ENCODE peak calls at places on chromosomes 6 and 20, in six cellular contexts. B is small intestine, T is SK-N-SH, G is cardiac muscle cell, M is psoas muscle, I is trophoblast cell. H is an unnamed sample.

GRCh38 chr20:46268131-46268611 is 40.1 kb downstream of the CDH22 start:
- DNase-seq in B (no peak), T (peak), G (no peak), M (no peak), I (no peak), H (no peak)

GRCh38 chr6:38152620-38153019 is 333.1 kb downstream of the ZFAND3 start:
- DNase-seq in B (no peak), T (no peak), G (no peak), M (no peak), I (no peak), H (peak)

GRCh38 chr20:36460648-36461599 is 80.4 kb upstream of the MYL9 start:
- DNase-seq in B (peak), T (peak), G (peak), M (peak), I (peak), H (peak)

GRCh38 chr6:40810176-40810575 is 223.0 kb upstream of the LRFN2 start:
- DNase-seq in B (no peak), T (no peak), G (no peak), M (no peak), I (no peak), H (no peak)

GRCh38 chr6:75351570-75351969 is 67.0 kb upstream of the TMEM30A start:
- DNase-seq in B (no peak), T (no peak), G (no peak), M (no peak), I (no peak), H (no peak)

GRCh38 chr6:102154176-102154575 is 760.7 kb downstream of the GRIK2 start:
- DNase-seq in B (no peak), T (no peak), G (no peak), M (no peak), I (no peak), H (no peak)

GRCh38 chr6:147000545-147001488 is 203.4 kb upstream of the STXBP5 start:
- DNase-seq in B (no peak), T (no peak), G (no peak), M (no peak), I (no peak), H (no peak)

GRCh38 chr6:30219244-30219643 is 6.0 kb upstream of the TRIM26 start:
- DNase-seq in B (peak), T (peak), G (peak), M (no peak), I (peak), H (no peak)

GRCh38 chr6:137001287-137001976 is 43.3 kb downstream of the IL20RA start:
- DNase-seq in B (peak), T (no peak), G (no peak), M (no peak), I (no peak), H (no peak)

GRCh38 chr20:41218466-41218865 is 81.1 kb downstream of the PLCG1 start:
- DNase-seq in B (no peak), T (no peak), G (no peak), M (no peak), I (no peak), H (no peak)

GRCh38 chr6:34771727-34772126 is 14.4 kb downstream of the SNRPC start:
- DNase-seq in B (no peak), T (no peak), G (no peak), M (no peak), I (no peak), H (no peak)

GRCh38 chr6:34560366-34561226 is 4.5 kb upstream of the SPDEF start:
- DNase-seq in B (no peak), T (peak), G (peak), M (no peak), I (peak), H (no peak)

GRCh38 chr6:94367316-94367715 is 948.0 kb upstream of the EPHA7 start:
- DNase-seq in B (no peak), T (no peak), G (no peak), M (no peak), I (no peak), H (no peak)

GRCh38 chr6:3457710-3458605 is 1.1 kb upstream of the SLC22A23 start:
- DNase-seq in B (peak), T (peak), G (peak), M (no peak), I (peak), H (no peak)

GRCh38 chr6:2448826-2449571 is 203.6 kb upstream of the GMDS start:
- DNase-seq in B (peak), T (peak), G (peak), M (no peak), I (peak), H (no peak)

GRCh38 chr20:11229772-11230171 is 556.0 kb upstream of the JAG1 start:
- DNase-seq in B (peak), T (no peak), G (peak), M (peak), I (peak), H (peak)

GRCh38 chr6:92297101-92297500 is 1122.3 kb downstream of the EPHA7 start:
- DNase-seq in B (no peak), T (no peak), G (no peak), M (no peak), I (no peak), H (no peak)

GRCh38 chr6:43931201-43931600 is 161.2 kb downstream of the VEGFA start:
- DNase-seq in B (no peak), T (no peak), G (no peak), M (no peak), I (no peak), H (no peak)

GRCh38 chr6:3789018-3789895 is 37.7 kb upstream of the PXDC1 start:
- DNase-seq in B (peak), T (no peak), G (no peak), M (no peak), I (peak), H (no peak)

GRCh38 chr6:158017621-158018369 is 36.1 kb downstream of the SYNJ2 start:
- DNase-seq in B (no peak), T (no peak), G (no peak), M (no peak), I (no peak), H (no peak)

GRCh38 chr6:152575621-152576150 is 61.5 kb downstream of the SYNE1 start:
- DNase-seq in B (no peak), T (no peak), G (no peak), M (no peak), I (peak), H (no peak)

GRCh38 chr20:23826541-23827018 is at the start of gene CST2:
- DNase-seq in B (no peak), T (no peak), G (no peak), M (no peak), I (no peak), H (no peak)

GRCh38 chr6:109311481-109311880 is 70.8 kb downstream of the CD164 start:
- DNase-seq in B (no peak), T (no peak), G (no peak), M (no peak), I (no peak), H (no peak)

GRCh38 chr6:83294676-83295075 is 101.5 kb downstream of the RWDD2A start:
- DNase-seq in B (no peak), T (no peak), G (no peak), M (no peak), I (no peak), H (no peak)

GRCh38 chr20:43761396-43762340 is 34.9 kb upstream of the GTSF1L start:
- DNase-seq in B (no peak), T (no peak), G (no peak), M (no peak), I (peak), H (no peak)

GRCh38 chr6:36997811-36998722 is 7.4 kb upstream of the FGD2 start:
- DNase-seq in B (peak), T (peak), G (peak), M (peak), I (no peak), H (no peak)

GRCh38 chr6:6694825-6695710 is 106.5 kb downstream of the LY86 start:
- DNase-seq in B (peak), T (no peak), G (peak), M (no peak), I (peak), H (no peak)

GRCh38 chr6:115945806-115946205 is 114.9 kb downstream of the FRK start:
- DNase-seq in B (no peak), T (no peak), G (no peak), M (no peak), I (peak), H (no peak)

GRCh38 chr6:131257104-131257503 is 121.8 kb downstream of the AKAP7 start:
- DNase-seq in B (no peak), T (no peak), G (no peak), M (no peak), I (no peak), H (no peak)

GRCh38 chr6:87504440-87504839 is 31.7 kb downstream of the SLC35A1 start:
- DNase-seq in B (no peak), T (no peak), G (no peak), M (no peak), I (no peak), H (no peak)

GRCh38 chr20:52945268-52945667 is 26.9 kb upstream of the TSHZ2 start:
- DNase-seq in B (peak), T (no peak), G (no peak), M (no peak), I (no peak), H (no peak)

GRCh38 chr20:45823949-45824835 is 2.9 kb downstream of the TNNC2 start:
- DNase-seq in B (peak), T (peak), G (peak), M (peak), I (peak), H (no peak)

GRCh38 chr6:100595456-100595855 is 130.7 kb upstream of the SIM1 start:
- DNase-seq in B (no peak), T (no peak), G (no peak), M (no peak), I (no peak), H (no peak)

GRCh38 chr6:155543141-155543870 is 87.7 kb upstream of the NOX3 start:
- DNase-seq in B (no peak), T (no peak), G (peak), M (no peak), I (no peak), H (no peak)

GRCh38 chr6:149439626-149440025 is 39.6 kb downstream of the SUMO4 start:
- DNase-seq in B (no peak), T (no peak), G (no peak), M (no peak), I (no peak), H (no peak)

GRCh38 chr6:79570802-79571367 is 33.7 kb upstream of the LCA5 start:
- DNase-seq in B (no peak), T (peak), G (peak), M (no peak), I (no peak), H (no peak)

GRCh38 chr6:170265655-170266054 is 25.2 kb downstream of the DLL1 start:
- DNase-seq in B (peak), T (no peak), G (no peak), M (peak), I (no peak), H (no peak)

GRCh38 chr20:16620961-16621360 is 47.7 kb upstream of the KIF16B start:
- DNase-seq in B (no peak), T (no peak), G (no peak), M (no peak), I (peak), H (no peak)

GRCh38 chr20:53934421-53935352 is 135.7 kb downstream of the BCAS1 start:
- DNase-seq in B (no peak), T (no peak), G (no peak), M (no peak), I (no peak), H (peak)

DNA sequence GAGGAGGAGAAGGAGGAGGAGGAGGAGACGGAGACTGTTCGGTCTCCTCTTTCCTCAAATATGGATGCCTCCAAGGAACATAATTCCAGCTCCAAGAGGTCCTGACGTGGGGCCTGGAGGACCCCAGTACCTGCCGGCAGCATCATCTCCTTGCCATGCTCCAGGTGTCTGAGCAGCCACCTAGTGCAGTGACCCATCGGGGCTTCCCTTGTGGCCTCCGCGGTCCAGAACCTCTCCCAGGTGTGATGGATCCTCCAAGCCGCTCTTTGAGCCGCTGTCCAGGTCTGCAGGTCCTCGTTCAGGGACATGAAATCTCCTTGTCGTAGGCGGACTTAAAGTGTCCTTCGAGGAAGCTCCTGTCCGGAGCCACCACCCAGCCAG is 35.8 kb upstream of the HLA-C start:
- DNase-seq in B (no peak), T (no peak), G (no peak), M (no peak), I (no peak), H (no peak)
- H3K4me3 ChIP-seq in B (no peak), T (no peak), G (no peak), M (no peak), I (no peak), H (peak)

DNA sequence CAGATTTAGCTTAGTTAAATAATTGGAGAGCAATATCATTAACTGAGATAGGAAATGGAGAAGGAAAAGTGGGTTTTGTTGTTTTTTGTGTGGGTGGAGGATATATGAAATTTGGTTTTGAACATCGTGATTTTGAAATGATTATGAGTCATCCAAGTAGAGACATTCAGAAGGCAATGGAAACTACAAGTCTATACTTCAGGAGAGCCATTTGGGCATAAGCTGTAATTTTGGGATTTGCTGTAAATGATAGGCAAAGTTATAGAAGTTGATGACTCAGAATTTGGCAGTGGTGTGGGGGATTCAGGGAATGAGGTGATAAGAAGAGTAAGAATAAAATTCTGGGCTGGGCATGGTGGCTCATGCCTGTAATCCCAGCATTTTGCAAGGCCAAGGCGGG is 27.4 kb upstream of the FAM135A start:
- DNase-seq in B (no peak), T (no peak), G (no peak), M (no peak), I (no peak), H (no peak)
- H3K27ac ChIP-seq in B (no peak), T (no peak), G (no peak), M (no peak), I (no peak), H (no peak)

GRCh38 chr6:16725145-16725864 is 36.0 kb downstream of the ATXN1 start:
- DNase-seq in B (no peak), T (no peak), G (no peak), M (no peak), I (peak), H (no peak)
- H3K4me3 ChIP-seq in B (no peak), T (no peak), G (no peak), M (no peak), I (no peak), H (peak)

GRCh38 chr6:11397622-11398450 is 139.7 kb upstream of the TMEM170B start:
- DNase-seq in B (no peak), T (no peak), G (no peak), M (no peak), I (no peak), H (no peak)
- H3K27ac ChIP-seq in B (peak), T (no peak), G (no peak), M (no peak), I (no peak), H (no peak)

DNA sequence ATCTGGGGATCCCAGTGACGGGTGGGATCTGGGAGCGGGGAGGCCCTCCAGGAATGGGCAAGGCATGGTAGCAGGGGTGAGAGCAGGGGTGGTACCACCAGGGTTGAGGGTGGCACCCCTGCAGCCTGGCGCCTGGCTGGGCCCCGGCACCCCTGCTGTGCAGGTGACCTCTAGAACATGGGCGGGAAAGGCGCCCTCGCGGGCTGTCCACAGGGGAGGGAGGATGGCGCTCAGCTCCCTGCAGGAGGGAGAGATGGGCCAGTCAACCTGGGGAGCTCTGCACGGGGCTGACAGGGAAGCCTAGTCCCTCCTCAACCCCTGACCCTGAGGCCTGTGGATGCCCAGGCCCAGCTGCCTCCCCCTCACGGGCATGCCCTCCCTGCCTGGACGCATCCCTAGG is 61.6 kb upstream of the SLCO4A1 start:
- DNase-seq in B (no peak), T (no peak), G (no peak), M (no peak), I (no peak), H (no peak)
- H3K4me3 ChIP-seq in B (no peak), T (no peak), G (no peak), M (no peak), I (no peak), H (no peak)

GRCh38 chr20:3798405-3798768 is 2.3 kb downstream of the CDC25B start:
- DNase-seq in B (no peak), T (no peak), G (no peak), M (no peak), I (no peak), H (no peak)
- H3K27ac ChIP-seq in B (peak), T (no peak), G (no peak), M (no peak), I (no peak), H (no peak)

GRCh38 chr6:104956663-104957294 is at the start of gene LIN28B:
- DNase-seq in B (no peak), T (no peak), G (peak), M (no peak), I (no peak), H (no peak)
- H3K4me3 ChIP-seq in B (no peak), T (peak), G (peak), M (no peak), I (peak), H (peak)

GRCh38 chr6:18400831-18401446 is 13.8 kb downstream of the RNF144B start:
- DNase-seq in B (no peak), T (no peak), G (no peak), M (no peak), I (no peak), H (no peak)
- H3K27ac ChIP-seq in B (no peak), T (peak), G (no peak), M (peak), I (no peak), H (peak)

DNA sequence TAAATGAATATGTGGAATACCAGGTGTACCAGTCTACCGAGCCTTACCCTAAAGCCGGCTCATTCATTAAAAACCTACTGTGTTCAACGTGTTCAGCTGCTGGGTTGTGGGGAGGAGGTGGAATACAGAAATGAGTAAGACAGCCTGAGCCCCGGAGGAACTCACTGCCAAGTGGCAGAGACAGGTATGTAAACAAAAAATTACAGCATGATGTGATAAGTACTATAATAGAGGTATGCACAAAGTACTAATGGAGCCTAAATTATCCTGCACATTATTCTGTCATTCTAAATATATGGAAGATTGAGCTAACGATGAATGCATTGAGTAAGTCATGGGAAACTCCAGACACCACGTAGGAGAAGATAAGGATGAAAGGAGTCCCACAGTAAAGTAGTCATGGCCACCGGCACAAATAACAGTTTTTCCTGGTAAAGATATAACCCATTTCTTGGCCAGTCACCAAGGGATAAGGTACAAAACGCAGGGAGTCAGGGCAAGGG is 6.9 kb upstream of the ADTRP start:
- DNase-seq in B (peak), T (no peak), G (no peak), M (no peak), I (peak), H (peak)
- H3K4me3 ChIP-seq in B (no peak), T (no peak), G (no peak), M (no peak), I (no peak), H (no peak)

H was measured in coronary artery.